ENCODE peak calls at places on chromosomes 3 and 15, in four cellular contexts. D is GM12892, H is HepG2, L is SK-N-SH. M is an unnamed sample.

GRCh38 chr3:27340524-27340923 is 28.7 kb downstream of the NEK10 start:
- DNase-seq in H (no peak), D (no peak), L (no peak), M (no peak)

GRCh38 chr3:183745300-183746098 is 47.9 kb downstream of the YEATS2 start:
- DNase-seq in H (peak), D (no peak), L (no peak), M (no peak)

GRCh38 chr15:95880630-95881029 is 449.9 kb upstream of the NR2F2 start:
- DNase-seq in L (no peak), D (no peak), H (no peak), M (no peak)

GRCh38 chr15:40340038-40340739 is 550 bp downstream of the CCDC9B start:
- DNase-seq in D (no peak), L (peak), H (no peak), M (no peak)

GRCh38 chr15:85761635-85762034 is 33.1 kb downstream of the KLHL25 start:
- DNase-seq in H (no peak), L (no peak), D (no peak), M (no peak)

GRCh38 chr3:65493371-65493882 is 545.3 kb downstream of the MAGI1 start:
- DNase-seq in H (no peak), D (no peak), L (no peak), M (no peak)

GRCh38 chr3:124478834-124479233 is 251.4 kb upstream of the UMPS start:
- DNase-seq in H (no peak), L (no peak), D (no peak), M (no peak)

GRCh38 chr3:115808816-115809215 is 185.5 kb downstream of the GAP43 start:
- DNase-seq in D (no peak), L (no peak), H (no peak), M (no peak)

GRCh38 chr3:65676592-65676991 is 362.1 kb downstream of the MAGI1 start:
- DNase-seq in H (peak), L (no peak), D (no peak), M (no peak)

GRCh38 chr3:129934234-129935123 is 40.0 kb upstream of the TRH start:
- DNase-seq in H (peak), D (peak), L (peak), M (peak)

GRCh38 chr15:51735611-51736010 is 1.8 kb downstream of the LYSMD2 start:
- DNase-seq in D (no peak), H (no peak), L (peak), M (no peak)

GRCh38 chr3:144273611-144274010 is 302.0 kb downstream of the DIPK2A start:
- DNase-seq in D (no peak), L (no peak), H (no peak), M (no peak)

GRCh38 chr3:152039887-152040286 is 166.4 kb downstream of the SUCNR1 start:
- DNase-seq in D (no peak), L (no peak), H (no peak), M (no peak)

GRCh38 chr3:102354818-102355515 is 79.8 kb upstream of the ZPLD1 start:
- DNase-seq in L (no peak), H (no peak), D (no peak), M (no peak)

GRCh38 chr3:87109431-87109830 is 117.7 kb upstream of the CHMP2B start:
- DNase-seq in H (no peak), L (no peak), D (no peak), M (no peak)

GRCh38 chr3:72733676-72734075 is 114.6 kb downstream of the SHQ1 start:
- DNase-seq in D (no peak), L (no peak), H (no peak), M (no peak)

GRCh38 chr15:74907277-74907870 is 723 bp upstream of the FAM219B start:
- DNase-seq in H (no peak), D (no peak), L (no peak), M (no peak)

GRCh38 chr3:6657591-6657990 is 203.3 kb upstream of the GRM7 start:
- DNase-seq in D (no peak), H (no peak), L (no peak), M (no peak)

GRCh38 chr15:72866866-72867616 is 83.5 kb upstream of the ADPGK start:
- DNase-seq in D (no peak), H (no peak), L (no peak), M (no peak)

GRCh38 chr3:52796411-52796810 is 1.8 kb downstream of the ITIH3 start:
- DNase-seq in L (no peak), H (no peak), D (no peak), M (no peak)

GRCh38 chr15:49715701-49716100 is 94.9 kb downstream of the DTWD1 start:
- DNase-seq in H (no peak), D (no peak), L (no peak), M (no peak)

GRCh38 chr15:49721091-49721490 is 100.2 kb downstream of the DTWD1 start:
- DNase-seq in H (no peak), D (no peak), L (peak), M (no peak)

GRCh38 chr15:49720221-49720620 is 99.4 kb downstream of the DTWD1 start:
- DNase-seq in L (no peak), H (no peak), D (no peak), M (no peak)

GRCh38 chr15:49718846-49719245 is 98.0 kb downstream of the DTWD1 start:
- DNase-seq in L (no peak), H (no peak), D (no peak), M (no peak)

DNA sequence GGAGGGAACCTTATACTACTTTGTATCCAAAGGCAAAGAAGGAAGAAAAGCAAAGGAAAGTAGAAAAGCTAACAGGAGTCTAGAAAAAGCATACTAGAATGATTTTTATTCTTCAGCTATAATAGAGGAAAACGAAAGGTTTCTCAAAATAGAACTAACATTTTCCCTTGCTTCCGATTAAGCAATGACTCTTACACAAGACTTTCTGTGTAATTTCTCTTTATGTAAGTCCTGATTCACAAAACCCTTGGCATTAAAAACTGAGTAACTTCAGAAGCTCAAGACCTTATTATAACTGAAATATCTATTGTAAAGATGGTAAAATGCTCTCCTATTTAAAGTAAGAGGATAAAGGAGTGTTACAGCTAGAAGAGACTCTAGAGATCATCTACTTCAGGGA is 97.4 kb downstream of the DTWD1 start:
- DNase-seq in H (no peak), D (no peak), L (no peak), M (no peak)
- TF ChIP-seq TAF1 in H (no peak), D (no peak), L (no peak), M (no peak)

DNA sequence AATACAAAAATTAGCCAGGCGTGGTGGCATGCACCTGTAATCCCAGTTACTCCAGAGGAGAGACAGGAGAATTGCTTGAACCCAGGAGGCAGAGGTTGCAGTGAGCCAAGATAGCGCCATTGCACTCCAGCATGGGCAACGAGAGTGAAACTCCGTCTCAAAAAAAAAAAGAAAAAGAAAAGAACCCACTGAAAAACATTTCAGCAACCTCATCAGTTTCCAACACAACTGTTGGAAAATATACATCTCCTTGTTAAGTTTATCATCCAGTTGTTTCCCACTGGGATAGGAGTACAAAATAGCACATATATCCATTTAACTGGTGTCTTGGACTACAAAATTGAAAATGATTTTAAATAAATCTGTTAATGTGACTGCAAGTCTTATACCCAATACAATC is 2.2 kb downstream of the RPN1 start:
- DNase-seq in L (no peak), H (no peak), D (no peak), M (no peak)
- TF ChIP-seq TAF1 in L (no peak), H (no peak), D (no peak), M (no peak)

DNA sequence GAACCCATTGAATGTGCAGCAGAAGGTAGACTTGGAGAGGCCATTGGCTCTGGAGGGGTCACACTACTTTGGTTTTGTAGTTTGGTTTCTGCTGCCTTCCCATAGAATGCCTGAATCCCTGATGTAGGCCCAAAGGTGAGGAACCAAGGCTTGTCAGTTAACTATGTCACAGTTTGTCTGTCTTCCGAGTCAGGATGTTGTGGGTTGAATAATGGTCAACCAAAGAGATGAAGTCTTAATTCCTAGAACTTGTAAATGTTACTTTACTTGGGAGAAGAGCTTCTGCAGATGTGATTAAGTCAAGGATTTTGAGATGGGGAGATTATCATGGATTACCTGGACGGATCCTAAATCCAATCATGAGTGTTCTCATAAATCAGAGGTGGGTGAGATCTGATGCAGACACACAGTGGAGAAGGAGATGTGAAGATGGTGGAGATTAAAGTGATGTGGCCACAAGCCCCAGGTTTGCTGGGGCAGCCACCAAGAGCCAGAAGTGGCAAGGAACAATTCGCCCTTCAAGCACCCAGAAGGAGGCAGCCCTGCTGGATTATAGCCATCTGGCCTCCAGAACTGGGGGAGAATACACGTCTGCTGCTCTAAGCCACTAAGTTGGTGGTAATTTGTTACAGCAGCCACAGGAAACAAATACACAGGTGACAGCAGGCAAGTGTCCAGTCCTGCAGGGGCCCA is 2.3 kb upstream of the CCR8 start:
- DNase-seq in L (no peak), H (no peak), D (no peak), M (no peak)
- TF ChIP-seq TAF1 in L (no peak), H (no peak), D (no peak), M (no peak)

GRCh38 chr15:29789871-29790270 is 32.4 kb downstream of the TJP1 start:
- DNase-seq in H (no peak), L (no peak), D (no peak), M (no peak)
- TF ChIP-seq TAF1 in H (no peak), L (no peak), D (no peak), M (no peak)

M was measured in GM12891.